ENCODE peak calls at places on chromosomes 7 and 10, in ten cellular contexts. E is IMR-90; O is CD4-positive, alpha-beta T cell; N is esophagus muscularis mucosa; W is body of pancreas; Z is CD8-positive, alpha-beta memory T cell; D is psoas muscle; V is astrocyte; U is K562; I is caudate nucleus. T is an unnamed sample.
A peak's percentile ranks its signal among the peaks of the same experiment; 100 is the strongest.

GRCh38 chr10:12588091-12588850 is 238.9 kb downstream of the CAMK1D start:
- DNase-seq in E (no peak), W (peak; percentile 22), V (peak; percentile 30), U (no peak), N (no peak), I (no peak), D (no peak), Z (no peak), O (no peak), T (no peak)

GRCh38 chr10:76350583-76350982 is 919.2 kb downstream of the LRMDA start:
- DNase-seq in U (no peak), E (no peak), O (no peak), V (peak; percentile 93), Z (no peak), N (no peak), I (no peak), D (no peak), W (no peak), T (no peak)

GRCh38 chr7:30254717-30255095 is 29.7 kb upstream of the ZNRF2 start:
- DNase-seq in V (no peak), Z (no peak), O (no peak), N (no peak), E (no peak), U (no peak), I (no peak), W (no peak), D (no peak), T (no peak)

GRCh38 chr10:70174058-70174741 is 3.9 kb upstream of the SAR1A start:
- DNase-seq in D (no peak), W (no peak), V (no peak), Z (peak; percentile 11), I (no peak), N (no peak), U (no peak), E (no peak), O (no peak), T (no peak)

GRCh38 chr7:3087243-3087642 is 43.6 kb upstream of the CARD11 start:
- DNase-seq in V (peak; percentile 68), O (no peak), U (no peak), N (no peak), I (no peak), D (no peak), Z (no peak), E (peak; percentile 20), W (no peak), T (no peak)

GRCh38 chr7:17772581-17773288 is 167.6 kb downstream of the SNX13 start:
- DNase-seq in N (no peak), V (no peak), O (no peak), U (no peak), W (peak; percentile 39), D (no peak), I (no peak), E (no peak), Z (no peak), T (no peak)

GRCh38 chr7:40966693-40967092 is 736.2 kb downstream of the INHBA start:
- DNase-seq in N (no peak), V (peak; percentile 30), E (peak; percentile 16), O (no peak), I (no peak), U (no peak), D (no peak), W (no peak), Z (no peak), T (no peak)

GRCh38 chr7:48182736-48183369 is 11.6 kb downstream of the ABCA13 start:
- DNase-seq in E (peak; percentile 70), I (no peak), W (no peak), O (no peak), N (no peak), V (peak; percentile 75), D (no peak), Z (no peak), U (no peak), T (no peak)

DNA sequence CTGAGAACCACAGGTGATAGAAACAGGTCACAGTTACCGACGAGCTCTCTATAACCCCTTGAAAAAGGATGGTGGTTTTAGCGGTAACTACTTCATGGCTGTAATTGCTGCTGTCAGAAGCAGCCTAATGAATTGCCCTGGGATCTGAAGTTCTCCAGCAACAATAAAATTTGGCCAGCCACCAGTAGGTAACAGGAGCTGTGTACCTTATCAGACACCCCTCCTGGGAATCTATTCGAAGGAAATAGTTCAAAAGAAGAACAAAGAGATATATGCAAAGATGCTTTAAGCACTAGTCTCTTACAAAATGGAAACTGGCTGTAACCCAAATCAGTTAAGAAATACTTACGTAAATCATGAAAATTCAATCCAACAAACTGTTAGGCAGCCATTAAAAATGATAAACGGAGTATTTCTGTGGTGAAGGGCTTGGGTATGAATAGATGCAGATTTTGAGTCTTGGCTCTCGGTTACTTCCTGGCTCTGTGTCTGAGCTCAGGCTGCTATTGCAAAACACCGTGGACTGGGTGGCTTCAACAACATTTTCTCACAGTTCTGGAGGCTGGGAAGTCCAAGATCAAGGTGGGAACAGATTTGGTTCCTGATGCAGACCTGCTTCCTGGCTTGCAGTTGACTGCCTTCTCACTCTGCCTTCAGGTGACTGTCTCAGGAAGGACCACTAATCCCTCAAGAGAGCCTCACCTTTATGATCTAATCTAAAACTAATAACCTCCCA is 1.6 kb downstream of the MSRB2 start:
- DNase-seq in E (peak; percentile 70), N (no peak), O (no peak), I (no peak), V (peak; percentile 96), U (no peak), D (no peak), W (peak; percentile 18), Z (no peak), T (no peak)
- H3K27ac ChIP-seq in E (peak overlapping the region; percentile 59), N (peak overlapping the region; percentile 97), O (no peak overlapping the region), I (no peak overlapping the region), V (no peak overlapping the region), U (peak overlapping the region; percentile 87), D (peak overlapping the region; percentile 85), W (peak overlapping the region; percentile 21), Z (no peak overlapping the region), T (no peak overlapping the region)

GRCh38 chr10:86964847-86965190 is 3.5 kb upstream of the ADIRF start:
- DNase-seq in E (no peak), U (no peak), D (no peak), Z (no peak), I (no peak), W (no peak), O (no peak), N (peak; percentile 87), V (no peak), T (no peak)

GRCh38 chr10:86967481-86967941 is 771 bp upstream of the ADIRF start:
- DNase-seq in V (no peak), I (no peak), O (no peak), U (no peak), W (no peak), N (peak; percentile 70), D (no peak), Z (no peak), E (no peak), T (no peak)

GRCh38 chr10:86964061-86964846 is 4.0 kb upstream of the ADIRF start:
- DNase-seq in V (no peak), O (no peak), W (no peak), U (no peak), E (no peak), I (no peak), D (no peak), Z (no peak), N (no peak), T (no peak)

GRCh38 chr10:86968271-86968993 is at the start of gene ADIRF:
- DNase-seq in Z (no peak), E (no peak), D (peak; percentile 79), N (peak; percentile 82), W (peak; percentile 75), I (no peak), U (no peak), V (no peak), O (no peak), T (no peak)

DNA sequence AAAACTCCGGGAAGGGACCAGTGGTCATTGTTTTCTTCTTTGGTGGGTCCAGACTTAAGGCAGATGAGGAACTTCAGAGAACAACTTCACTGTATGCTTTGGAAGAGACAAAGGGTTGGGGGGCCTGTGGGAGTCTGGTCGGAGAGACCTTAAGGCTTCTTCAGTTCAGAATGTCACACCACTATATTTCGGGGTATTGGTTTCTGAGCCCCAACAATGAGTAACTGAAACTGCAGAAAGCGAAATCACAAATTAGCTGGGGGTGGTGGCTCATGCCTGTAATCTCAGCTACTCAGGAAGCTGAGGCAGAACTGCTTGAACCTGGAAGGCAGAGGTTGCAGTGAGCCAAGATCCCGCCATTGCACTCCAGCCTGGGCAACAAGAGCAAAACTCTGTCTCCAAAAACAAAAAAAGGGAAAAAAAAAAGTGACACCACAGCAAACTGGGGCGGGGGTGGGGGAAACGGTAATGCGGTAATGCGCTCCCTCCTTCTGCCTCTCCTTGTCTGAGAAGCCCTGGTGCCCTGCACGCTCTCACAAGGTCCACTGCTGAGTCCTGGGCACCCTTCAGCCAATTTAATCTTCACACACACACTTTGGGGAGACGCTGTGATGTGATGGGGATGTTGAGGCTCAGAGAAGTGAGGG is 2.2 kb upstream of the ADIRF start:
- DNase-seq in D (no peak), U (no peak), E (no peak), I (no peak), Z (no peak), V (no peak), N (peak; percentile 19), W (no peak), O (no peak), T (no peak)
- H3K27ac ChIP-seq in D (peak overlapping the region; percentile 65), U (peak overlapping the region; percentile 53), E (no peak overlapping the region), I (no peak overlapping the region), Z (no peak overlapping the region), V (no peak overlapping the region), N (peak overlapping the region; percentile 46), W (no peak overlapping the region), O (no peak overlapping the region), T (no peak overlapping the region)

GRCh38 chr7:33903770-33904679 is 1.3 kb upstream of the BMPER start:
- DNase-seq in N (no peak), O (no peak), I (peak; percentile 72), D (peak; percentile 81), U (no peak), W (peak; percentile 23), V (no peak), E (peak; percentile 45), Z (no peak), T (peak; percentile 25)
- H3K27ac ChIP-seq in N (peak overlapping the region; percentile 49), O (no peak overlapping the region), I (peak overlapping the region; percentile 55), D (peak overlapping the region; percentile 57), U (no peak overlapping the region), W (no peak overlapping the region), V (peak overlapping the region; percentile 45), E (peak overlapping the region; percentile 74), Z (no peak overlapping the region), T (no peak overlapping the region)

GRCh38 chr10:29830526-29831512 is 196.0 kb upstream of the SVIL start:
- DNase-seq in E (peak; percentile 6), O (no peak), U (no peak), Z (no peak), N (no peak), D (no peak), I (no peak), V (no peak), W (no peak), T (no peak)
- H3K27ac ChIP-seq in E (peak overlapping the region; percentile 2), O (no peak overlapping the region), U (no peak overlapping the region), Z (no peak overlapping the region), N (peak overlapping the region; percentile 40), D (no peak overlapping the region), I (no peak overlapping the region), V (no peak overlapping the region), W (no peak overlapping the region), T (no peak overlapping the region)

T was measured in substantia nigra.